ENCODE peak calls at places on chromosomes 12 and 14, in five cellular contexts. J, L, F, D and Z are unnamed samples.

GRCh38 chr12:47078733-47079364 is 572 bp upstream of the PCED1B start:
- DNase-seq in J (peak), L (peak), F (no peak), D (no peak), Z (no peak)

GRCh38 chr12:103819892-103820291 is 21.1 kb downstream of the NT5DC3 start:
- DNase-seq in J (no peak), L (no peak), F (no peak), D (no peak), Z (no peak)

GRCh38 chr12:52151859-52152783 is 39.7 kb downstream of the KRT80 start:
- DNase-seq in J (peak), L (peak), F (no peak), D (peak), Z (peak)

GRCh38 chr12:107472308-107472707 is 213.3 kb upstream of the PWP1 start:
- DNase-seq in J (no peak), L (no peak), F (no peak), D (no peak), Z (no peak)

GRCh38 chr14:71586131-71586893 is 345.9 kb upstream of the RGS6 start:
- DNase-seq in J (peak), L (peak), F (no peak), D (no peak), Z (peak)

GRCh38 chr14:58430156-58430555 is 2.6 kb downstream of the KIAA0586 start:
- DNase-seq in J (no peak), L (no peak), F (no peak), D (no peak), Z (no peak)

GRCh38 chr12:100574262-100575074 is 984 bp downstream of the GAS2L3 start:
- DNase-seq in J (peak), L (peak), F (no peak), D (peak), Z (peak)

GRCh38 chr14:39946796-39947195 is 514.6 kb upstream of the FBXO33 start:
- DNase-seq in J (no peak), L (peak), F (no peak), D (no peak), Z (peak)

GRCh38 chr14:90396342-90397339 is at the start of gene CALM1:
- DNase-seq in J (peak), L (peak), F (peak), D (peak), Z (peak)

GRCh38 chr14:81221579-81222102 is 882 bp upstream of the GTF2A1 start:
- DNase-seq in J (peak), L (peak), F (no peak), D (peak), Z (peak)

GRCh38 chr12:123934829-123935228 is 37.8 kb downstream of the CCDC92 start:
- DNase-seq in J (no peak), L (no peak), F (no peak), D (no peak), Z (no peak)

GRCh38 chr12:131586761-131587160 is 124.1 kb upstream of the SFSWAP start:
- DNase-seq in J (peak), L (no peak), F (no peak), D (no peak), Z (no peak)

GRCh38 chr12:55755246-55755645 is 12.3 kb downstream of the GDF11 start:
- DNase-seq in J (no peak), L (no peak), F (no peak), D (no peak), Z (peak)

GRCh38 chr12:124640096-124640495 is 72.7 kb upstream of the NCOR2 start:
- DNase-seq in J (no peak), L (no peak), F (no peak), D (no peak), Z (no peak)

GRCh38 chr12:53170876-53171724 is 9.4 kb upstream of the ZNF740 start:
- DNase-seq in J (no peak), L (no peak), F (no peak), D (no peak), Z (no peak)

GRCh38 chr12:67362526-67362925 is 93.4 kb downstream of the CAND1 start:
- DNase-seq in J (no peak), L (no peak), F (no peak), D (no peak), Z (no peak)

GRCh38 chr12:113310489-113310888 is 24.4 kb downstream of the SLC8B1 start:
- DNase-seq in J (no peak), L (no peak), F (no peak), D (no peak), Z (peak)

GRCh38 chr12:89162704-89163261 is 189.5 kb downstream of the DUSP6 start:
- DNase-seq in J (no peak), L (peak), F (peak), D (peak), Z (no peak)

DNA sequence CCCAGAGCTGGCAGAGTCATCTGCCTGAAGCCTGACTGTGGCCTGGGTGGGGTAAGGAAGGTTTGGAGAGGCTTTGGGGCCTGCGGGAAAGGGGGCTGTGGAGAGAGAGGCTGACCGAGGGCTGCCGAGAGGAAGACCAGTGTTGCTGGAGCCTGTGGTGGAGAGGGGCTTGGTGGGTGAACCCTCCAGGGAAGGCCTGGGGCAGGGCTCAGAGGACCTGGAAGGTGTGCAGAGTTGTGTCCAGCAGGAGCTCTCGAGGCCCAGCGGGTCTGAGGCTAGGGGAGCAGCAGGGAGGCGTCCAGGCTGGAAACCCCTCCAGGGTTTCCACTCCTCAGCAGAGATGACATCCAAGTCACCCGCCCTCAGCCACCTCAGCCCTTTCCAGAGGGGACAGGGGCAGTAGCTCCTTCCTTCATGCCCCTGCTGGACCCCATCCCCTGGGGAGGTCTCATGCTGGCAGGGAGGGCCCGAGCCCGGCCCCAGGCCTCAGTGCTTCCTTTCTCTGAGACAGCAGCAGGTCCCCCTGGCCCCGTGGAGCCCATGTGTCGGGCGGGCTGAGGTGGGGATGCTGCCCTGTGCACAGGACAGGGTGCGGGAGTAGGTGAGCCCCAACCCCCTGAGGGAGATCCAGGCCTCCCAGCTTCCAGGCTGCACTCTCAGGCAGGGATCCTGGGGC is 8.4 kb downstream of the CEP170B start:
- DNase-seq in J (no peak), L (no peak), F (no peak), D (no peak), Z (no peak)
- H3K27ac ChIP-seq in J (no peak), L (no peak), F (no peak), D (no peak), Z (no peak)

DNA sequence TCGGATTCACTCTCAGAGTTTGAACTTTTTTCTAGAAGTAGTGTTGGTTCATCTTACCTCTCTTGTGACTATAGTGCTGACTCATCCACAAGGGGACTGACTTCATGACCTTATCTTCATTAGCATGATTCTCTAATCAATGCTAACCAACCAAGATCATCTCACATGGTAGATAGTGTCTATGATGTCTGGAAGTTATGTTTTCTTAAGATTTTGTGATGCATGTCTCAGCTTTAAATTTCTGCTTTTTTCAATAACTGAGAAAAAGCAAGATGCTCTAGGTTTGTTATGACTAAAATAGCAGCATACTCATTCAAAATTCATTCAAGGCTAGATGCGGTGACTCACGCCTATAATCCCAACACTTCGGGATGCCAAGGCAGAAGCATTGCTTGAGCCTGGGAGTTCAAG is 12.3 kb upstream of the SLC35E3 start:
- DNase-seq in J (no peak), L (no peak), F (peak), D (no peak), Z (peak)
- H3K27ac ChIP-seq in J (no peak), L (no peak), F (peak), D (no peak), Z (no peak)

DNA sequence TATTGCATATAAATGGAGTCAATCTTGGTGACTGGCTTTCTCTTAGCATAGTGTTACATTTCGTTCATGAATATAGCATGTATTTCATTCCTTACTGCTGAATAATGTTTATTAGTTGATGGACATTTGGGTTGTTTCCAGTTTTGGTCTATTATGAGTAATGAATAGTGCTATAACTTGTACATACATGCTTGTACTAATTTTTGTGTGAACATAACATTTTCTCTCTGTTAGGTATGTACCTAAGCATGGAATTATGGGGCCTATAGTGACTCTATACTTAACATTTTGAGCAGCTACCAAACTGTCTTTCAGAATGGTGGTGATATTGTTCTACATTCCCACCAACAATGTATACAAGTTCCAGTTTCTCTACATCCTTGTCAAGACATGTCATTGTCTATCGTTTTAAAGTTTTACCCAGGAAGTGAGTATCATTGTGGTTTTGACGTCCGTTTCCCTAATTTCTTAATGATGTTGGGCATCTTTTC is 23.1 kb downstream of the ATP2A2 start:
- DNase-seq in J (no peak), L (no peak), F (no peak), D (no peak), Z (no peak)
- H3K27ac ChIP-seq in J (peak), L (no peak), F (no peak), D (no peak), Z (no peak)

DNA sequence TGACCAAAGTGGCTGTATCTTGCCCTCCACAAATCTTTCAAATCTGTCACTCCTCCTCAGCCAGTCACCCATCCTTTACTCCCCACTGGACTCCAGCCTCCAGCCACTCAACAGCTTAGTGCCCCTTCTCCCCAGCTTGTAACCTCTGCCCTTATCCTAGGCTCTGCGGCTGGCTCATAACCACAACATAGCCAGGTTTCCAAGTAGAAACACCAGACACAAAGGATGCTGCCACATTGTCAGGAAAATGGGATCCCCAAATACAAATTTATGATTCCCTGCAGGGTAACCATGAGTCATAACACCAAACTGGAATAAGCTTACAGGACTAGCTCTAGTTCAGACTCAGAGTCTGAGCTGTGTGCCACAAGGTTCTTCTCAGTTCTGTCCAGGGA is 15.1 kb downstream of the OXA1L start:
- DNase-seq in J (no peak), L (no peak), F (no peak), D (no peak), Z (no peak)
- H3K27ac ChIP-seq in J (no peak), L (peak), F (no peak), D (no peak), Z (no peak)

GRCh38 chr12:76246611-76247010 is 101.6 kb downstream of the BBS10 start:
- DNase-seq in J (no peak), L (no peak), F (no peak), D (no peak), Z (no peak)

GRCh38 chr12:76247026-76247688 is 101.1 kb downstream of the BBS10 start:
- DNase-seq in J (no peak), L (no peak), F (no peak), D (no peak), Z (no peak)

GRCh38 chr12:76242813-76243540 is 105.2 kb downstream of the BBS10 start:
- DNase-seq in J (no peak), L (no peak), F (no peak), D (no peak), Z (no peak)

GRCh38 chr12:76241371-76241770 is 106.8 kb downstream of the BBS10 start:
- DNase-seq in J (no peak), L (no peak), F (no peak), D (no peak), Z (no peak)

GRCh38 chr12:76244298-76244697 is 103.9 kb downstream of the BBS10 start:
- DNase-seq in J (no peak), L (no peak), F (no peak), D (no peak), Z (no peak)
- H3K27ac ChIP-seq in J (no peak), L (no peak), F (no peak), D (no peak), Z (no peak)

GRCh38 chr12:50119387-50119786 is 7.4 kb downstream of the COX14 start:
- DNase-seq in J (no peak), L (no peak), F (no peak), D (no peak), Z (no peak)

GRCh38 chr12:50120521-50120920 is 8.5 kb downstream of the COX14 start:
- DNase-seq in J (no peak), L (no peak), F (no peak), D (no peak), Z (no peak)

GRCh38 chr12:50121636-50122035 is 9.6 kb downstream of the COX14 start:
- DNase-seq in J (no peak), L (no peak), F (no peak), D (no peak), Z (no peak)

GRCh38 chr12:50120953-50121352 is 8.9 kb downstream of the COX14 start:
- DNase-seq in J (no peak), L (no peak), F (no peak), D (no peak), Z (no peak)

GRCh38 chr12:50117057-50117622 is 5.1 kb downstream of the COX14 start:
- DNase-seq in J (peak), L (no peak), F (no peak), D (no peak), Z (no peak)
- H3K27ac ChIP-seq in J (peak), L (no peak), F (no peak), D (no peak), Z (no peak)

DNA sequence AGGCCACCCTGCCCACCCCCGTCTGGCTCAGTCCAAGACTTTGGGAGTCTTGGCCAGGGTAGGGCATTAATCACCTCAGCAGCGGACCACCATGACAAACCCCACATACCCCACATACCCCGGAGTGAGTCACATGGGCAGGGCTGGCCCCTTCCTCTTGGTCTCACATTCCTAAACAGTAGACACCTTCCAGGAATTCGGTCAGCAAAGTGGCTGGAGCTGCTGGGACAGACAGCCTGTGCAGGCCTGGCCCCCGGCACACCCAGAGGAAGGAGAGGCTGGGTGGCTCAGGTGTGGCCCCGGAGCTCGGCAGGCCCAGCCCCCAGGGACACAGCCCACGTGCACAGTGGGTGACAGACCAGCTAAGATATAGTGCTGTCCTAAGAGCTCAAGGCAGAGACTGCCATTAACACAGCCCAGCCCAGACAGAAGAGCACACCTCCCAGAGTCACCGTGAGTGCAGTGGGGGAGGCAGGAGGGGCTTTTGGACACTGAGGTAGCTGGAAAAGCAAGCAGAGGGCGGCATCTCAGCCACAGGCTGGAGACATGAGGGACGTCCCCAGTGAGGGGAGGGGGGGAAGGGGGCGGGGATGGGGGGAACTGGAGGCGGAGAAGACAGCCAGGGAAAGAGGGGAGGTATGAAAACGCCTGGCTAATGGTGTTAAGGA is 24.0 kb downstream of the CCDC85C start:
- DNase-seq in J (peak), L (peak), F (no peak), D (peak), Z (peak)
- H3K27ac ChIP-seq in J (peak), L (peak), F (peak), D (peak), Z (no peak)